ENCODE peak calls at places on chromosomes 11 and 22, in four cellular contexts. E is PC-3; B is ELF-1; K is activated CD4-positive, alpha-beta T cell treated with anti-CD3 and anti-CD28 coated beads for 36 hours. I is an unnamed sample.

GRCh38 chr11:76918941-76919386 is 58.2 kb downstream of the ACER3 start:
- DNase-seq in K (peak; percentile 7), B (no peak), E (peak; percentile 82), I (peak; percentile 65)

GRCh38 chr22:36387914-36388864 is at the start of gene MYH9:
- DNase-seq in E (peak; percentile 98), B (peak; percentile 100), K (peak; percentile 100), I (peak; percentile 100)

GRCh38 chr11:18379201-18379600 is 15.2 kb upstream of the LDHA start:
- DNase-seq in K (no peak), E (no peak), B (no peak), I (peak; percentile 80)

GRCh38 chr22:41092023-41092817 is at the start of gene EP300:
- DNase-seq in K (peak; percentile 92), E (peak; percentile 65), B (peak; percentile 65), I (peak; percentile 85)

GRCh38 chr11:119195680-119196079 is 10.4 kb downstream of the NHERF4 start:
- DNase-seq in B (peak; percentile 78), E (peak; percentile 73), K (no peak), I (peak; percentile 63)

GRCh38 chr11:117226388-117227385 is 5.2 kb downstream of the PCSK7 start:
- DNase-seq in E (peak; percentile 83), B (peak; percentile 56), K (peak; percentile 59), I (peak; percentile 84)

GRCh38 chr11:36130401-36130800 is 158.8 kb downstream of the COMMD9 start:
- DNase-seq in B (no peak), E (peak; percentile 17), K (no peak), I (no peak)

GRCh38 chr22:44555597-44555996 is 57.6 kb upstream of the RTL6 start:
- DNase-seq in E (no peak), B (no peak), K (no peak), I (no peak)

GRCh38 chr11:110989734-110990133 is 255.8 kb upstream of the POU2AF2 start:
- DNase-seq in B (no peak), E (no peak), K (no peak), I (no peak)

GRCh38 chr22:41913040-41913719 is 1.7 kb downstream of the SHISA8 start:
- DNase-seq in E (no peak), B (no peak), K (peak; percentile 40), I (no peak)

GRCh38 chr11:93857413-93858185 is 7.2 kb upstream of the VSTM5 start:
- DNase-seq in B (no peak), E (peak; percentile 22), K (no peak), I (no peak)

GRCh38 chr11:73734996-73735395 is 25.9 kb downstream of the RAB6A start:
- DNase-seq in E (no peak), B (no peak), K (no peak), I (no peak)

GRCh38 chr11:86460461-86461404 is 86.0 kb downstream of the CCDC81 start:
- DNase-seq in K (peak; percentile 25), E (peak; percentile 7), B (no peak), I (peak; percentile 21)

GRCh38 chr11:68040121-68040956 is 1.5 kb downstream of the TCIRG1 start:
- DNase-seq in E (peak; percentile 73), K (peak; percentile 78), B (peak; percentile 86), I (peak; percentile 45)

GRCh38 chr22:28909375-28909774 is 26.0 kb downstream of the ZNRF3 start:
- DNase-seq in E (no peak), B (no peak), K (peak; percentile 91), I (no peak)

GRCh38 chr22:47884775-47885174 is 1122.3 kb downstream of the TBC1D22A start:
- DNase-seq in E (no peak), B (no peak), K (no peak), I (no peak)

GRCh38 chr11:75275581-75275980 is 35.0 kb downstream of the TPBGL start:
- DNase-seq in E (no peak), K (peak; percentile 73), B (no peak), I (no peak)

GRCh38 chr22:39967103-39967829 is 7.1 kb downstream of the TMA7B start:
- DNase-seq in K (no peak), B (no peak), E (peak; percentile 33), I (no peak)

GRCh38 chr22:43343262-43343988 is at the start of gene SCUBE1:
- DNase-seq in E (peak; percentile 13), B (peak; percentile 47), K (peak; percentile 68), I (peak; percentile 95)

GRCh38 chr11:68632802-68633201 is 51.5 kb upstream of the GAL start:
- DNase-seq in E (peak; percentile 88), K (peak; percentile 73), B (peak; percentile 66), I (peak; percentile 87)

GRCh38 chr11:5486003-5486402 is 2.5 kb upstream of the OR52D1 start:
- DNase-seq in E (no peak), K (no peak), B (no peak), I (no peak)

GRCh38 chr22:19043111-19044085 is 78.8 kb downstream of the DGCR2 start:
- DNase-seq in E (no peak), B (no peak), K (no peak), I (no peak)

GRCh38 chr11:129785383-129786111 is 30.1 kb upstream of the TMEM45B start:
- DNase-seq in K (no peak), E (peak; percentile 86), B (peak; percentile 10), I (no peak)

GRCh38 chr22:38298312-38299000 is 18.8 kb downstream of the CSNK1E start:
- DNase-seq in K (peak; percentile 70), E (peak; percentile 99), B (peak; percentile 90), I (peak; percentile 34)

GRCh38 chr11:62705401-62705800 is 1.8 kb downstream of the BSCL2 start:
- DNase-seq in B (no peak), E (peak; percentile 43), K (no peak), I (no peak)

GRCh38 chr22:28332410-28332809 is 347.2 kb downstream of the TTC28 start:
- DNase-seq in K (no peak), E (no peak), B (no peak), I (no peak)

GRCh38 chr22:46045459-46046298 is 68.7 kb upstream of the WNT7B start:
- DNase-seq in B (no peak), K (no peak), E (no peak), I (no peak)

GRCh38 chr11:112511906-112512305 is 251.2 kb upstream of the PLET1 start:
- DNase-seq in K (no peak), E (no peak), B (no peak), I (no peak)

GRCh38 chr22:21020802-21021429 is 6.0 kb downstream of the P2RX6 start:
- DNase-seq in E (peak; percentile 16), K (peak; percentile 55), B (peak; percentile 55), I (peak; percentile 55)

GRCh38 chr11:114187173-114187572 is 109.0 kb upstream of the NNMT start:
- DNase-seq in K (no peak), E (no peak), B (no peak), I (no peak)

GRCh38 chr22:46750861-46751260 is 11.6 kb upstream of the TBC1D22A start:
- DNase-seq in B (no peak), K (no peak), E (no peak), I (no peak)

GRCh38 chr11:103906291-103906850 is 130.1 kb upstream of the DDI1 start:
- DNase-seq in K (no peak), B (no peak), E (no peak), I (no peak)

GRCh38 chr11:44634401-44635281 is 69.2 kb downstream of the CD82 start:
- DNase-seq in K (peak; percentile 47), E (peak; percentile 39), B (peak; percentile 91), I (peak; percentile 56)

GRCh38 chr11:69464621-69464960 is 16.9 kb upstream of the LINC01488 start:
- DNase-seq in E (no peak), K (no peak), B (no peak), I (no peak)

GRCh38 chr11:134489728-134490127 is 77.7 kb upstream of the B3GAT1 start:
- DNase-seq in B (no peak), K (no peak), E (no peak), I (no peak)

GRCh38 chr11:61460474-61460881 is 30.6 kb downstream of the SDHAF2 start:
- DNase-seq in K (no peak), B (no peak), E (no peak), I (no peak)

GRCh38 chr22:36277482-36278291 is 24.8 kb downstream of the APOL1 start:
- DNase-seq in B (peak; percentile 79), K (peak; percentile 88), E (peak; percentile 50), I (peak; percentile 78)

I was measured in neural progenitor cell.